ENCODE peak calls at places on chromosomes 11 and 22, in four cellular contexts. One of them, this sample, is unnamed.

GRCh38 chr11:15342163-15342562 is 227.4 kb downstream of the INSC start:
- DNase-seq in nucleus accumbens: no peak
- DNase-seq in endodermal cell: peak; percentile 65
- DNase-seq in brain pericyte: no peak
- DNase-seq in this sample: no peak

GRCh38 chr11:61754534-61755482 is 2.4 kb downstream of the MYRF start:
- DNase-seq in nucleus accumbens: no peak
- DNase-seq in brain pericyte: no peak
- DNase-seq in endodermal cell: peak; percentile 76
- DNase-seq in this sample: no peak

GRCh38 chr11:57458060-57458409 is 2.3 kb upstream of the RTN4RL2 start:
- DNase-seq in endodermal cell: peak; percentile 82
- DNase-seq in nucleus accumbens: no peak
- DNase-seq in brain pericyte: no peak
- DNase-seq in this sample: no peak

GRCh38 chr11:859394-860131 is 16.9 kb downstream of the TSPAN4 start:
- DNase-seq in nucleus accumbens: no peak
- DNase-seq in endodermal cell: no peak
- DNase-seq in brain pericyte: peak; percentile 58
- DNase-seq in this sample: peak; percentile 80

GRCh38 chr11:40293655-40294342 is 1165.7 kb downstream of the LRRC4C start:
- DNase-seq in endodermal cell: peak; percentile 91
- DNase-seq in nucleus accumbens: peak; percentile 48
- DNase-seq in brain pericyte: peak; percentile 57
- DNase-seq in this sample: no peak

GRCh38 chr11:31763296-31763695 is 47.8 kb downstream of the PAX6 start:
- DNase-seq in nucleus accumbens: no peak
- DNase-seq in endodermal cell: no peak
- DNase-seq in brain pericyte: no peak
- DNase-seq in this sample: no peak

GRCh38 chr11:31601635-31602282 is 92.2 kb downstream of the ELP4 start:
- DNase-seq in endodermal cell: no peak
- DNase-seq in nucleus accumbens: no peak
- DNase-seq in brain pericyte: no peak
- DNase-seq in this sample: no peak

GRCh38 chr11:19777342-19778102 is 64.9 kb downstream of the NAV2 start:
- DNase-seq in nucleus accumbens: no peak
- DNase-seq in endodermal cell: peak; percentile 77
- DNase-seq in brain pericyte: no peak
- DNase-seq in this sample: no peak

GRCh38 chr11:269146-269890 is 8.9 kb upstream of the NLRP6 start:
- DNase-seq in nucleus accumbens: no peak
- DNase-seq in brain pericyte: no peak
- DNase-seq in endodermal cell: no peak
- DNase-seq in this sample: no peak

GRCh38 chr11:17770917-17771316 is 36.3 kb downstream of the KCNC1 start:
- DNase-seq in endodermal cell: no peak
- DNase-seq in nucleus accumbens: no peak
- DNase-seq in brain pericyte: no peak
- DNase-seq in this sample: no peak

GRCh38 chr22:50730941-50731661 is 6.9 kb upstream of the ACR start:
- DNase-seq in brain pericyte: no peak
- DNase-seq in endodermal cell: no peak
- DNase-seq in nucleus accumbens: no peak
- DNase-seq in this sample: no peak

GRCh38 chr11:13954591-13954990 is 7.9 kb upstream of the SPON1 start:
- DNase-seq in nucleus accumbens: no peak
- DNase-seq in endodermal cell: no peak
- DNase-seq in brain pericyte: no peak
- DNase-seq in this sample: peak; percentile 16

GRCh38 chr11:115463606-115464005 is 40.6 kb downstream of the CADM1 start:
- DNase-seq in brain pericyte: no peak
- DNase-seq in nucleus accumbens: no peak
- DNase-seq in endodermal cell: no peak
- DNase-seq in this sample: no peak

GRCh38 chr22:31838917-31839316 is 85.1 kb downstream of the DEPDC5 start:
- DNase-seq in nucleus accumbens: no peak
- DNase-seq in brain pericyte: no peak
- DNase-seq in endodermal cell: no peak
- DNase-seq in this sample: no peak

GRCh38 chr22:50687829-50688228 is 15.2 kb downstream of the SHANK3 start:
- DNase-seq in nucleus accumbens: no peak
- DNase-seq in brain pericyte: no peak
- DNase-seq in endodermal cell: no peak
- DNase-seq in this sample: no peak

GRCh38 chr22:30253205-30253852 is 6.8 kb upstream of the LIF start:
- DNase-seq in endodermal cell: no peak
- DNase-seq in brain pericyte: no peak
- DNase-seq in nucleus accumbens: peak; percentile 42
- DNase-seq in this sample: no peak

GRCh38 chr11:104095791-104096190 is 59.4 kb downstream of the DDI1 start:
- DNase-seq in endodermal cell: no peak
- DNase-seq in brain pericyte: no peak
- DNase-seq in nucleus accumbens: no peak
- DNase-seq in this sample: no peak

GRCh38 chr22:36893262-36893661 is 20.2 kb upstream of the CSF2RB start:
- DNase-seq in nucleus accumbens: no peak
- DNase-seq in brain pericyte: no peak
- DNase-seq in endodermal cell: no peak
- DNase-seq in this sample: no peak

GRCh38 chr11:70128435-70128906 is 50.4 kb downstream of the ANO1 start:
- DNase-seq in brain pericyte: peak; percentile 57
- DNase-seq in nucleus accumbens: no peak
- DNase-seq in endodermal cell: peak; percentile 89
- DNase-seq in this sample: no peak

GRCh38 chr11:13984616-13985474 is 22.3 kb downstream of the SPON1 start:
- DNase-seq in brain pericyte: no peak
- DNase-seq in nucleus accumbens: no peak
- DNase-seq in endodermal cell: no peak
- DNase-seq in this sample: no peak

GRCh38 chr11:36023922-36024321 is 80.1 kb downstream of the LDLRAD3 start:
- DNase-seq in nucleus accumbens: no peak
- DNase-seq in endodermal cell: no peak
- DNase-seq in brain pericyte: no peak
- DNase-seq in this sample: no peak

GRCh38 chr22:24474649-24475048 is 20.5 kb upstream of the UPB1 start:
- DNase-seq in nucleus accumbens: no peak
- DNase-seq in endodermal cell: no peak
- DNase-seq in brain pericyte: no peak
- DNase-seq in this sample: no peak

GRCh38 chr11:96187779-96188624 is 155.0 kb downstream of the MAML2 start:
- DNase-seq in endodermal cell: no peak
- DNase-seq in brain pericyte: no peak
- DNase-seq in nucleus accumbens: no peak
- DNase-seq in this sample: no peak

GRCh38 chr22:26442086-26442756 is 13.2 kb downstream of the ASPHD2 start:
- DNase-seq in endodermal cell: peak; percentile 75
- DNase-seq in nucleus accumbens: no peak
- DNase-seq in brain pericyte: no peak
- DNase-seq in this sample: no peak

GRCh38 chr11:104873252-104873651 is 25.0 kb downstream of the CASP12 start:
- DNase-seq in brain pericyte: no peak
- DNase-seq in nucleus accumbens: no peak
- DNase-seq in endodermal cell: peak; percentile 51
- DNase-seq in this sample: no peak

GRCh38 chr22:17920145-17920605 is 104.2 kb downstream of the MICAL3 start:
- DNase-seq in nucleus accumbens: no peak
- DNase-seq in brain pericyte: no peak
- DNase-seq in endodermal cell: peak; percentile 88
- DNase-seq in this sample: no peak

This sample was measured in cerebellar nuclear complex.